ENCODE peak calls at places on chromosomes 11 and 22, in five cellular contexts. G is stimulated activated CD8-positive, alpha-beta memory T cell treated with anti-CD3 and anti-CD28 coated beads, Interleukin-7, amount 100 ng/mL, for 1 hour; Q is AG04449; L is cardiac fibroblast; Y is choroid plexus epithelial cell. N is an unnamed sample.
A peak's percentile ranks its signal among the peaks of the same experiment; 100 is the strongest.

GRCh38 chr22:30810105-30810504 is 115.4 kb downstream of the OSBP2 start:
- DNase-seq in G (no peak), Y (no peak), Q (no peak), L (no peak), N (no peak)

GRCh38 chr11:62632492-62632891 is 10.7 kb upstream of the B3GAT3 start:
- DNase-seq in Y (no peak), Q (no peak), L (no peak), G (no peak), N (no peak)

GRCh38 chr11:92552942-92553341 is 328.3 kb downstream of the FAT3 start:
- DNase-seq in Q (no peak), G (no peak), Y (peak; percentile 20), L (peak; percentile 4), N (peak; percentile 11)

GRCh38 chr11:61618991-61619390 is 38.1 kb upstream of the SYT7 start:
- DNase-seq in G (no peak), Y (no peak), L (no peak), Q (no peak), N (no peak)

GRCh38 chr11:8338138-8338537 is 74.5 kb upstream of the LMO1 start:
- DNase-seq in Q (no peak), G (no peak), L (peak; percentile 32), Y (peak; percentile 54), N (no peak)

GRCh38 chr11:14413307-14414072 is 54.5 kb upstream of the RRAS2 start:
- DNase-seq in L (peak; percentile 82), Y (peak; percentile 87), G (no peak), Q (no peak), N (peak; percentile 59)

GRCh38 chr22:48209473-48210271 is 1447.2 kb downstream of the TBC1D22A start:
- DNase-seq in L (no peak), G (no peak), Q (no peak), Y (no peak), N (no peak)

GRCh38 chr11:13291361-13291760 is 13.8 kb downstream of the BMAL1 start:
- DNase-seq in Q (no peak), L (no peak), Y (no peak), G (no peak), N (no peak)

GRCh38 chr11:61477734-61478148 is 30.8 kb upstream of the LRRC10B start:
- DNase-seq in G (peak; percentile 21), L (peak; percentile 37), Q (no peak), Y (no peak), N (no peak)

GRCh38 chr11:9315078-9315688 is 790 bp upstream of the TMEM41B start:
- DNase-seq in Q (no peak), G (no peak), Y (no peak), L (no peak), N (no peak)

GRCh38 chr22:31029276-31029675 is 51.8 kb upstream of the SMTN start:
- DNase-seq in L (no peak), Y (no peak), Q (no peak), G (no peak), N (no peak)

GRCh38 chr22:20131593-20131855 is at the start of gene ZDHHC8:
- DNase-seq in L (peak; percentile 35), G (peak; percentile 20), Y (no peak), Q (no peak), N (no peak)

GRCh38 chr22:25176175-25176574 is 23.5 kb upstream of the CRYBB3 start:
- DNase-seq in L (peak; percentile 16), Y (no peak), Q (no peak), G (no peak), N (peak; percentile 67)

GRCh38 chr22:50171319-50171964 is 911 bp downstream of the PANX2 start:
- DNase-seq in Q (no peak), Y (no peak), G (no peak), L (no peak), N (no peak)

GRCh38 chr22:45331486-45331885 is 21.8 kb downstream of the FAM118A start:
- DNase-seq in Y (no peak), L (no peak), G (no peak), Q (no peak), N (no peak)

GRCh38 chr11:112364962-112365481 is 104.4 kb upstream of the PLET1 start:
- DNase-seq in Q (peak; percentile 81), Y (peak; percentile 99), G (no peak), L (peak; percentile 63), N (no peak)

GRCh38 chr22:20013382-20013871 is 3.2 kb downstream of the ARVCF start:
- DNase-seq in G (peak; percentile 27), L (peak; percentile 73), Y (peak; percentile 61), Q (no peak), N (no peak)

GRCh38 chr11:72239296-72239848 is 4.6 kb downstream of the PHOX2A start:
- DNase-seq in Q (no peak), Y (peak; percentile 47), G (no peak), L (peak; percentile 57), N (no peak)

GRCh38 chr11:73797457-73797856 is 9.8 kb downstream of the MRPL48 start:
- DNase-seq in L (no peak), G (no peak), Q (no peak), Y (no peak), N (no peak)

GRCh38 chr11:95301497-95301896 is 70.5 kb upstream of the SESN3 start:
- DNase-seq in G (no peak), L (peak; percentile 44), Y (no peak), Q (no peak), N (no peak)

GRCh38 chr11:112812719-112813118 is 148.5 kb upstream of the NCAM1 start:
- DNase-seq in Q (no peak), Y (no peak), G (no peak), L (no peak), N (no peak)

GRCh38 chr11:96393753-96394348 is 4.0 kb downstream of the JRKL start:
- DNase-seq in Y (peak; percentile 80), G (no peak), Q (no peak), L (peak; percentile 70), N (peak; percentile 31)

N was measured in stromal cell of bone marrow.